ENCODE peak calls at places on chromosomes 3 and 15, in ten cellular contexts. One of them, this sample, is unnamed.

GRCh38 chr3:55624238-55624637 is 137.1 kb upstream of the WNT5A start:
- DNase-seq in ovary: no peak
- DNase-seq in IMR-90: peak
- DNase-seq in uterus: no peak
- DNase-seq in body of pancreas: no peak
- DNase-seq in adrenal gland: peak
- DNase-seq in HCT116: no peak
- DNase-seq in spleen: no peak
- DNase-seq in transverse colon: peak
- DNase-seq in Peyer's patch: no peak
- DNase-seq in this sample: no peak

GRCh38 chr3:174844746-174845145 is 14.4 kb upstream of the NAALADL2 start:
- DNase-seq in ovary: no peak
- DNase-seq in IMR-90: no peak
- DNase-seq in uterus: no peak
- DNase-seq in body of pancreas: no peak
- DNase-seq in adrenal gland: no peak
- DNase-seq in HCT116: no peak
- DNase-seq in spleen: no peak
- DNase-seq in transverse colon: no peak
- DNase-seq in Peyer's patch: no peak
- DNase-seq in this sample: no peak

GRCh38 chr3:105974381-105974780 is 105.6 kb upstream of the CBLB start:
- DNase-seq in ovary: no peak
- DNase-seq in IMR-90: no peak
- DNase-seq in uterus: no peak
- DNase-seq in body of pancreas: no peak
- DNase-seq in adrenal gland: no peak
- DNase-seq in HCT116: no peak
- DNase-seq in spleen: no peak
- DNase-seq in transverse colon: no peak
- DNase-seq in Peyer's patch: no peak
- DNase-seq in this sample: no peak

GRCh38 chr3:38114875-38115644 is 21.9 kb downstream of the ACAA1 start:
- DNase-seq in ovary: no peak
- DNase-seq in IMR-90: no peak
- DNase-seq in uterus: no peak
- DNase-seq in body of pancreas: peak
- DNase-seq in adrenal gland: peak
- DNase-seq in HCT116: no peak
- DNase-seq in spleen: peak
- DNase-seq in transverse colon: no peak
- DNase-seq in Peyer's patch: peak
- DNase-seq in this sample: no peak

GRCh38 chr3:184373422-184373821 is 4.6 kb downstream of the THPO start:
- DNase-seq in ovary: no peak
- DNase-seq in IMR-90: no peak
- DNase-seq in uterus: no peak
- DNase-seq in body of pancreas: no peak
- DNase-seq in adrenal gland: peak
- DNase-seq in HCT116: no peak
- DNase-seq in spleen: no peak
- DNase-seq in transverse colon: no peak
- DNase-seq in Peyer's patch: no peak
- DNase-seq in this sample: peak

GRCh38 chr3:194057570-194058188 is 78.3 kb upstream of the HES1 start:
- DNase-seq in ovary: no peak
- DNase-seq in IMR-90: no peak
- DNase-seq in uterus: no peak
- DNase-seq in body of pancreas: no peak
- DNase-seq in adrenal gland: no peak
- DNase-seq in HCT116: no peak
- DNase-seq in spleen: no peak
- DNase-seq in transverse colon: no peak
- DNase-seq in Peyer's patch: no peak
- DNase-seq in this sample: no peak

GRCh38 chr3:52633786-52634185 is 51.9 kb downstream of the PBRM1 start:
- DNase-seq in ovary: no peak
- DNase-seq in IMR-90: peak
- DNase-seq in uterus: no peak
- DNase-seq in body of pancreas: no peak
- DNase-seq in adrenal gland: no peak
- DNase-seq in HCT116: no peak
- DNase-seq in spleen: no peak
- DNase-seq in transverse colon: no peak
- DNase-seq in Peyer's patch: no peak
- DNase-seq in this sample: no peak

GRCh38 chr3:67653425-67654098 is 850 bp downstream of the SUCLG2 start:
- DNase-seq in ovary: no peak
- DNase-seq in IMR-90: peak
- DNase-seq in uterus: no peak
- DNase-seq in body of pancreas: no peak
- DNase-seq in adrenal gland: no peak
- DNase-seq in HCT116: no peak
- DNase-seq in spleen: no peak
- DNase-seq in transverse colon: no peak
- DNase-seq in Peyer's patch: no peak
- DNase-seq in this sample: no peak

DNA sequence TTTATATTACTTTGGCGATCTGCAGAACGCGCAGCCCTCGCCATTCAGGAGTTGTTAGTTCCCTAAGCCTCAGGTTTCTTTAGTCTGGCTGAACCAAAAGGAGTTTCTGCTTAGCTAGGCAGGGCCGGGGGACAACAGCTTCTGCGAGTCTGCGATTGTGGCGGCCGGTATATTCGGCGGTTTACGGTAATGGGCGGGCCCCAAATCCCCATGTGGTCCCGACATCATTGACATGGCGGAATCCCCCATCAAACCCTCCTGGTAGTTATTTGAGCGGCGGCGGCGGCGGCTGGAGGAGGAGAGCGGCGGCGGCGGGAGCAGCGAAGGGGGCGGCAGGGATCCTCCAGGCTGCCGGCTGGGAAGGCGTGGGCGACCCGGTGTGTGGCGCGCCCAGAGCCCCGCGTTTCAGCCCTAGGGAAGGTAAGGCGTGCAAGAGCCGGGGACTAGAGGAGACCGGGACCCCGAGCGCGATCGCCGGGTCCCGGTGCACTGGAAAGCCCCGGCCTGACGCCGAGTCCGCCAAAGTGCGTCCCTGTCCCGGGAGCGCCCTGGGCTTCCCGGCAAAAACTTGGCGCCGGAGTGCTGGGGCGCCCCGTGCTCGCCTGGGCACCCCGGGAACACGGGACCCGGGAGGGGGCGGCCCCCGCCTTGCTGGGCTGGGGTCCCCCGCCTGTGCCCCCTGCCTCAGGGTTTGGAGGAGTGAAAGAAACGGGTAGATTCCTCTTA is at the start of gene FNDC3B:
- DNase-seq in ovary: peak
- DNase-seq in IMR-90: peak
- DNase-seq in uterus: peak
- DNase-seq in body of pancreas: peak
- DNase-seq in adrenal gland: peak
- DNase-seq in HCT116: peak
- DNase-seq in spleen: peak
- DNase-seq in transverse colon: peak
- DNase-seq in Peyer's patch: peak
- DNase-seq in this sample: peak
- TF ChIP-seq POLR2A in ovary: peak
- TF ChIP-seq POLR2A in IMR-90: peak
- TF ChIP-seq POLR2A in uterus: peak
- TF ChIP-seq POLR2A in body of pancreas: peak
- TF ChIP-seq POLR2A in adrenal gland: peak
- TF ChIP-seq POLR2A in HCT116: peak
- TF ChIP-seq POLR2A in spleen: no peak
- TF ChIP-seq POLR2A in transverse colon: peak
- TF ChIP-seq POLR2A in Peyer's patch: peak
- TF ChIP-seq POLR2A in this sample: peak

GRCh38 chr3:149473991-149474819 is at the start of gene TM4SF4:
- DNase-seq in ovary: no peak
- DNase-seq in IMR-90: no peak
- DNase-seq in uterus: no peak
- DNase-seq in body of pancreas: no peak
- DNase-seq in adrenal gland: no peak
- DNase-seq in HCT116: no peak
- DNase-seq in spleen: no peak
- DNase-seq in transverse colon: no peak
- DNase-seq in Peyer's patch: no peak
- DNase-seq in this sample: no peak

GRCh38 chr3:149468504-149469212 is 5.8 kb upstream of the TM4SF4 start:
- DNase-seq in ovary: no peak
- DNase-seq in IMR-90: no peak
- DNase-seq in uterus: no peak
- DNase-seq in body of pancreas: peak
- DNase-seq in adrenal gland: no peak
- DNase-seq in HCT116: no peak
- DNase-seq in spleen: no peak
- DNase-seq in transverse colon: no peak
- DNase-seq in Peyer's patch: no peak
- DNase-seq in this sample: no peak

GRCh38 chr3:149473314-149473990 is 1.0 kb upstream of the TM4SF4 start:
- DNase-seq in ovary: peak
- DNase-seq in IMR-90: peak
- DNase-seq in uterus: no peak
- DNase-seq in body of pancreas: peak
- DNase-seq in adrenal gland: peak
- DNase-seq in HCT116: peak
- DNase-seq in spleen: no peak
- DNase-seq in transverse colon: peak
- DNase-seq in Peyer's patch: no peak
- DNase-seq in this sample: peak

GRCh38 chr3:149472393-149472792 is 2.1 kb upstream of the TM4SF4 start:
- DNase-seq in ovary: no peak
- DNase-seq in IMR-90: peak
- DNase-seq in uterus: no peak
- DNase-seq in body of pancreas: no peak
- DNase-seq in adrenal gland: no peak
- DNase-seq in HCT116: no peak
- DNase-seq in spleen: no peak
- DNase-seq in transverse colon: no peak
- DNase-seq in Peyer's patch: no peak
- DNase-seq in this sample: no peak

DNA sequence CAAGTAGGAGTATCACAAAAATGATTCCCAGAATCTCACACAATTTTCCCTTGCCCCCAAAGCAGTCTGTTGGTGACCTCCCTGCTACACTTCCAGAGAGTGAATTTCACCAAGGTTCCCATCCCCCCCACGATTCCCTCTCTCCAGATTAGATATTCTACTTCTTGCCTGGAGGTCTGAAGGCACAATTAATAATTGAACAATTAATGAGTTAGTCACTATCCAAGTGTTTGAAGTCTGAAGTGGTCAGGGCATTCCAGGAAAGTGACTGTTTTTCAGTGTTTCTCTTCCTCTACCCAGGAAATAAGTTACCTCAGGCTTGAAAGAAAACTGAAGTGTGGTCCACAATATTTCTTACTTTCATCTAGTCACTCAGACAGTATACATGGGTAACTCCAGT is 2.5 kb upstream of the TM4SF4 start:
- DNase-seq in ovary: no peak
- DNase-seq in IMR-90: peak
- DNase-seq in uterus: no peak
- DNase-seq in body of pancreas: no peak
- DNase-seq in adrenal gland: no peak
- DNase-seq in HCT116: no peak
- DNase-seq in spleen: no peak
- DNase-seq in transverse colon: no peak
- DNase-seq in Peyer's patch: no peak
- DNase-seq in this sample: no peak
- TF ChIP-seq POLR2A in ovary: no peak
- TF ChIP-seq POLR2A in IMR-90: no peak
- TF ChIP-seq POLR2A in uterus: no peak
- TF ChIP-seq POLR2A in body of pancreas: no peak
- TF ChIP-seq POLR2A in adrenal gland: no peak
- TF ChIP-seq POLR2A in HCT116: no peak
- TF ChIP-seq POLR2A in spleen: no peak
- TF ChIP-seq POLR2A in transverse colon: no peak
- TF ChIP-seq POLR2A in Peyer's patch: no peak
- TF ChIP-seq POLR2A in this sample: no peak

DNA sequence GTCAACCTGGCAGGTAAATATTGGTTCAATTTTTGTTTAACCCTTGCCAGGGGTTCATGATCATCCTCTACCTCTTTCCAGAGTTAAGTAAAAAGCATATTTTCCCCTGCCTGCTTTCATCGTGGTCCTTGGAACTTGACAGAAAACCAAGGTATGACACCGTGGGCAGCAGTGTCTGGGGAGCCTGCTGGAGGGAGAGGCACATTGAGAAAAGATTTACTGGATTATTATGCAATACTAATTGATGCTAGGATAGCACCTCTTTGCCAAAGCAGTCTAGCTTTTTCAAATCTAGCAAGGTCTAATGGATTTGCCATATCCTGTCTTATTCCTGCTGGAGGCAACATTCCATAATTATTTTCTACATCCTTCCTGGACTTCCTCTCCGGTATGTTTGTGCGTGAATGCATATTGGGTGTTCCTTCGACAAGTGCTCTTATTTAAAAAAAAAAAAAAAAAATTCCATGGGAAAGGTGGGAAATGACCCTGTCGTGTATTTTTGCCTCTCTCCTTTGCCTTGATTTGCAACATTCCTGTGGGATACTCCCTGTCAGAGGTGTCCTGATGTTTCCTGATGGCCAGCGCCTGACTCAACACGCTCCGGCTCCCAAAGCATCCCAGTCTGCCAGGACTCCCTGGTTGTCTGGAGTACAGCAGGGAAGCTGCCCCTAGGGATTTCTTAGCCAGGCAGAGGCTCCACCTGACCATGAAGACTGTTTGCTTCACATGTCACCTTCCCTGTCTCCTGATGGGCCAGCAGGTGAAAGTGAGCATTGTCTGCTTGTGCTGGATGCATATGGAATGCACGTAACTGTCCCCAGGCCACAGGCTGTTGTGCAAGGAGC is 6.3 kb downstream of the BHLHE40 start:
- DNase-seq in ovary: peak
- DNase-seq in IMR-90: peak
- DNase-seq in uterus: peak
- DNase-seq in body of pancreas: peak
- DNase-seq in adrenal gland: peak
- DNase-seq in HCT116: peak
- DNase-seq in spleen: no peak
- DNase-seq in transverse colon: no peak
- DNase-seq in Peyer's patch: no peak
- DNase-seq in this sample: no peak
- TF ChIP-seq POLR2A in ovary: no peak
- TF ChIP-seq POLR2A in IMR-90: peak
- TF ChIP-seq POLR2A in uterus: no peak
- TF ChIP-seq POLR2A in body of pancreas: no peak
- TF ChIP-seq POLR2A in adrenal gland: no peak
- TF ChIP-seq POLR2A in HCT116: no peak
- TF ChIP-seq POLR2A in spleen: no peak
- TF ChIP-seq POLR2A in transverse colon: no peak
- TF ChIP-seq POLR2A in Peyer's patch: no peak
- TF ChIP-seq POLR2A in this sample: peak

DNA sequence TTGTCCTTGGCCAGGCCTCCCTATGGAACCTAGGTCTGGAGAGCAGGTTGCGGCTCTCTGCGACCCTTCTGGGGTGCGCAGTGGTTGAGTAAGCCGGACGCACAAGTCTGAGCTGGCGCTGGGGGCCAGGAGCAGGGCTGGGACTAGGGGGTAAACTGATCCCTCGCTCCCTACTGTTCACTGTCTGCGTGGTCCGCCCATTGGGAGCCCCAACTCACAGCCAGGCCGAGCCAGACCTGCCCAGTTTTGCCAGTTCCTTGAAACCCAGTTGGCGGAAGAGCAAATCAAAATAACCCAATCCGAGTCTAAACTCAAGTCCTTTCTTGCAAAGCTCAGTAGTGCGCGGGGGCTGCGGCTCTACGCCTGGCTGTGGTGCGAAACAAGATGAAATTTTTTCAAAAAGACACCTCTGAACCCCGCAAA is 17.5 kb downstream of the RGMA start:
- DNase-seq in ovary: peak
- DNase-seq in IMR-90: no peak
- DNase-seq in uterus: no peak
- DNase-seq in body of pancreas: no peak
- DNase-seq in adrenal gland: no peak
- DNase-seq in HCT116: no peak
- DNase-seq in spleen: no peak
- DNase-seq in transverse colon: no peak
- DNase-seq in Peyer's patch: no peak
- DNase-seq in this sample: no peak
- TF ChIP-seq POLR2A in ovary: no peak
- TF ChIP-seq POLR2A in IMR-90: no peak
- TF ChIP-seq POLR2A in uterus: no peak
- TF ChIP-seq POLR2A in body of pancreas: no peak
- TF ChIP-seq POLR2A in adrenal gland: no peak
- TF ChIP-seq POLR2A in HCT116: no peak
- TF ChIP-seq POLR2A in spleen: no peak
- TF ChIP-seq POLR2A in transverse colon: no peak
- TF ChIP-seq POLR2A in Peyer's patch: no peak
- TF ChIP-seq POLR2A in this sample: no peak

This sample was measured in H54.